ENCODE peak calls at places on chromosome 21, in ten cellular contexts. One of them, this sample, is unnamed.

GRCh38 chr21:35855463-35855862 is 204.9 kb downstream of the SETD4 start:
- DNase-seq in upper lobe of right lung: no peak
- DNase-seq in RWPE1: no peak
- DNase-seq in stomach: no peak
- DNase-seq in K562: no peak
- DNase-seq in tibial artery: no peak
- DNase-seq in HL-60: no peak
- DNase-seq in type B pancreatic cell: no peak
- DNase-seq in GM20000: no peak
- DNase-seq in foreskin keratinocyte: no peak
- DNase-seq in this sample: no peak

GRCh38 chr21:34736116-34736870 is 67.5 kb downstream of the CLIC6 start:
- DNase-seq in upper lobe of right lung: no peak
- DNase-seq in RWPE1: no peak
- DNase-seq in stomach: no peak
- DNase-seq in K562: no peak
- DNase-seq in tibial artery: peak
- DNase-seq in HL-60: no peak
- DNase-seq in type B pancreatic cell: no peak
- DNase-seq in GM20000: no peak
- DNase-seq in foreskin keratinocyte: no peak
- DNase-seq in this sample: no peak

GRCh38 chr21:36135391-36136094 is 664 bp downstream of the CBR3 start:
- DNase-seq in upper lobe of right lung: peak
- DNase-seq in RWPE1: peak
- DNase-seq in stomach: peak
- DNase-seq in K562: peak
- DNase-seq in tibial artery: peak
- DNase-seq in HL-60: peak
- DNase-seq in type B pancreatic cell: no peak
- DNase-seq in GM20000: peak
- DNase-seq in foreskin keratinocyte: peak
- DNase-seq in this sample: no peak

GRCh38 chr21:18801468-18801867 is 397.9 kb upstream of the TMPRSS15 start:
- DNase-seq in upper lobe of right lung: no peak
- DNase-seq in RWPE1: peak
- DNase-seq in stomach: peak
- DNase-seq in K562: no peak
- DNase-seq in tibial artery: no peak
- DNase-seq in HL-60: no peak
- DNase-seq in type B pancreatic cell: no peak
- DNase-seq in GM20000: no peak
- DNase-seq in foreskin keratinocyte: no peak
- DNase-seq in this sample: no peak

GRCh38 chr21:36104306-36105300 is 30.3 kb upstream of the CBR3 start:
- DNase-seq in upper lobe of right lung: no peak
- DNase-seq in RWPE1: no peak
- DNase-seq in stomach: peak
- DNase-seq in K562: no peak
- DNase-seq in tibial artery: no peak
- DNase-seq in HL-60: no peak
- DNase-seq in type B pancreatic cell: no peak
- DNase-seq in GM20000: no peak
- DNase-seq in foreskin keratinocyte: no peak
- DNase-seq in this sample: no peak

GRCh38 chr21:34885636-34886553 is 163.2 kb downstream of the RUNX1 start:
- DNase-seq in upper lobe of right lung: no peak
- DNase-seq in RWPE1: no peak
- DNase-seq in stomach: no peak
- DNase-seq in K562: no peak
- DNase-seq in tibial artery: no peak
- DNase-seq in HL-60: peak
- DNase-seq in type B pancreatic cell: no peak
- DNase-seq in GM20000: peak
- DNase-seq in foreskin keratinocyte: no peak
- DNase-seq in this sample: no peak

GRCh38 chr21:27505516-27505915 is 538.6 kb upstream of the ADAMTS5 start:
- DNase-seq in upper lobe of right lung: no peak
- DNase-seq in RWPE1: no peak
- DNase-seq in stomach: no peak
- DNase-seq in K562: no peak
- DNase-seq in tibial artery: no peak
- DNase-seq in HL-60: no peak
- DNase-seq in type B pancreatic cell: no peak
- DNase-seq in GM20000: no peak
- DNase-seq in foreskin keratinocyte: no peak
- DNase-seq in this sample: no peak

GRCh38 chr21:29606613-29607012 is 307.9 kb downstream of the BACH1 start:
- DNase-seq in upper lobe of right lung: no peak
- DNase-seq in RWPE1: no peak
- DNase-seq in stomach: no peak
- DNase-seq in K562: no peak
- DNase-seq in tibial artery: no peak
- DNase-seq in HL-60: no peak
- DNase-seq in type B pancreatic cell: no peak
- DNase-seq in GM20000: no peak
- DNase-seq in foreskin keratinocyte: peak
- DNase-seq in this sample: no peak

GRCh38 chr21:28856588-28857250 is 136.0 kb downstream of the LTN1 start:
- DNase-seq in upper lobe of right lung: no peak
- DNase-seq in RWPE1: no peak
- DNase-seq in stomach: no peak
- DNase-seq in K562: no peak
- DNase-seq in tibial artery: no peak
- DNase-seq in HL-60: no peak
- DNase-seq in type B pancreatic cell: no peak
- DNase-seq in GM20000: no peak
- DNase-seq in foreskin keratinocyte: no peak
- DNase-seq in this sample: no peak

GRCh38 chr21:21921410-21922232 is 923.4 kb downstream of the NCAM2 start:
- DNase-seq in upper lobe of right lung: no peak
- DNase-seq in RWPE1: peak
- DNase-seq in stomach: no peak
- DNase-seq in K562: peak
- DNase-seq in tibial artery: no peak
- DNase-seq in HL-60: no peak
- DNase-seq in type B pancreatic cell: no peak
- DNase-seq in GM20000: no peak
- DNase-seq in foreskin keratinocyte: peak
- DNase-seq in this sample: no peak

GRCh38 chr21:18614327-18614726 is 210.7 kb upstream of the TMPRSS15 start:
- DNase-seq in upper lobe of right lung: no peak
- DNase-seq in RWPE1: no peak
- DNase-seq in stomach: no peak
- DNase-seq in K562: no peak
- DNase-seq in tibial artery: no peak
- DNase-seq in HL-60: no peak
- DNase-seq in type B pancreatic cell: no peak
- DNase-seq in GM20000: no peak
- DNase-seq in foreskin keratinocyte: no peak
- DNase-seq in this sample: no peak

GRCh38 chr21:44485254-44485793 is 30.0 kb downstream of the LRRC3 start:
- DNase-seq in upper lobe of right lung: no peak
- DNase-seq in RWPE1: no peak
- DNase-seq in stomach: no peak
- DNase-seq in K562: peak
- DNase-seq in tibial artery: no peak
- DNase-seq in HL-60: no peak
- DNase-seq in type B pancreatic cell: peak
- DNase-seq in GM20000: no peak
- DNase-seq in foreskin keratinocyte: no peak
- DNase-seq in this sample: peak
- TF ChIP-seq CTCF in upper lobe of right lung: no peak
- TF ChIP-seq CTCF in RWPE1: no peak
- TF ChIP-seq CTCF in stomach: no peak
- TF ChIP-seq CTCF in K562: peak
- TF ChIP-seq CTCF in tibial artery: no peak
- TF ChIP-seq CTCF in HL-60: no peak
- TF ChIP-seq CTCF in type B pancreatic cell: peak
- TF ChIP-seq CTCF in GM20000: no peak
- TF ChIP-seq CTCF in foreskin keratinocyte: no peak
- TF ChIP-seq CTCF in this sample: peak

GRCh38 chr21:44337941-44338895 is 972 bp downstream of the CFAP410 start:
- DNase-seq in upper lobe of right lung: peak
- DNase-seq in RWPE1: peak
- DNase-seq in stomach: peak
- DNase-seq in K562: peak
- DNase-seq in tibial artery: peak
- DNase-seq in HL-60: peak
- DNase-seq in type B pancreatic cell: no peak
- DNase-seq in GM20000: peak
- DNase-seq in foreskin keratinocyte: peak
- DNase-seq in this sample: peak
- TF ChIP-seq CTCF in upper lobe of right lung: peak
- TF ChIP-seq CTCF in RWPE1: no peak
- TF ChIP-seq CTCF in stomach: no peak
- TF ChIP-seq CTCF in K562: peak
- TF ChIP-seq CTCF in tibial artery: peak
- TF ChIP-seq CTCF in HL-60: no peak
- TF ChIP-seq CTCF in type B pancreatic cell: peak
- TF ChIP-seq CTCF in GM20000: no peak
- TF ChIP-seq CTCF in foreskin keratinocyte: peak
- TF ChIP-seq CTCF in this sample: peak

DNA sequence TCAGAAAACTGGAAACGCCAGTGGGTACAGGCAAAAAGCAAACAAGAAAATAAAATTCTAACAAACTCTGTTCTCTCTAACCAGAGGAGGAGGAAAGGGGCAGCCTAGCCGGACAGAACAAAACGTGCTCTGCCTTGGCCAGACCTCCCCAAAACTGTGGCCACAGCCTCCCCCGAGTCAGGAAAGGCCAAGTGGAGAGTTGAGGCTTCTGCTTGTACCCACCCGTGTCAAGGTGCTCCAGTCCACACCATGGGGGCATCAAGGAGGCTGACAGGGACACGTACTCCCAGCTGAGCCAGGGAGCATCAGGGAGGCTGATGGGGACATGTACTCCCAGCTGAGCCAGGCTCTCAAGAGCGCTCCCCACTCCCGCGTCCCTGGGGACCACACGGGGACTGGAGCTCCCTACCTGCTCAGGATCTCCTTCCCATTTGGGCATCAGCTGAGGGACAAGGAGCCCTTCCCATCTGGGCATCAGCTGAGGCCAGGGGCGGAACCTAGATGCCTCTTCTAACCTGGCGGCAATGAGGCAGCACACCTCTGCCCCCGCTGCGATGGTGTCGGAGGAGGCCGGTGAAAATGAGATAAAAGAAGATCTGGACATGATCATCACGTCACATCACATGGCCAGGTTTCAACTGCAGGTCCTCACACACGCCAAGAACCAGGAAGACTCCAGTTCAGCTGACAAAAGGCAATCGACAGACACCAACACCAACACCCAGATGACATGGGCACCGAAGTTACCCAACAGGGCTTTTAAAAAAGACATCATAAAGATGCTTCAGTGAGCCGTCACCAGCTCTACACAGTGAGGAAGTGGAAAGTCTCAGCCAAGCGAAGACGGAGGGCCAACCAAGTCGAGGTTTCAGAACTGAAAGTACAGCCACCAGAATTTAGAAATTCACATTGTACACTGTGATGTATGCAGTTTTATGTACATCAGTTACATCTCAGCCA is 154.6 kb upstream of the COL6A1 start:
- DNase-seq in upper lobe of right lung: no peak
- DNase-seq in RWPE1: no peak
- DNase-seq in stomach: no peak
- DNase-seq in K562: no peak
- DNase-seq in tibial artery: no peak
- DNase-seq in HL-60: no peak
- DNase-seq in type B pancreatic cell: no peak
- DNase-seq in GM20000: peak
- DNase-seq in foreskin keratinocyte: no peak
- DNase-seq in this sample: no peak
- TF ChIP-seq CTCF in upper lobe of right lung: no peak
- TF ChIP-seq CTCF in RWPE1: no peak
- TF ChIP-seq CTCF in stomach: no peak
- TF ChIP-seq CTCF in K562: no peak
- TF ChIP-seq CTCF in tibial artery: no peak
- TF ChIP-seq CTCF in HL-60: no peak
- TF ChIP-seq CTCF in type B pancreatic cell: no peak
- TF ChIP-seq CTCF in GM20000: no peak
- TF ChIP-seq CTCF in foreskin keratinocyte: no peak
- TF ChIP-seq CTCF in this sample: no peak

DNA sequence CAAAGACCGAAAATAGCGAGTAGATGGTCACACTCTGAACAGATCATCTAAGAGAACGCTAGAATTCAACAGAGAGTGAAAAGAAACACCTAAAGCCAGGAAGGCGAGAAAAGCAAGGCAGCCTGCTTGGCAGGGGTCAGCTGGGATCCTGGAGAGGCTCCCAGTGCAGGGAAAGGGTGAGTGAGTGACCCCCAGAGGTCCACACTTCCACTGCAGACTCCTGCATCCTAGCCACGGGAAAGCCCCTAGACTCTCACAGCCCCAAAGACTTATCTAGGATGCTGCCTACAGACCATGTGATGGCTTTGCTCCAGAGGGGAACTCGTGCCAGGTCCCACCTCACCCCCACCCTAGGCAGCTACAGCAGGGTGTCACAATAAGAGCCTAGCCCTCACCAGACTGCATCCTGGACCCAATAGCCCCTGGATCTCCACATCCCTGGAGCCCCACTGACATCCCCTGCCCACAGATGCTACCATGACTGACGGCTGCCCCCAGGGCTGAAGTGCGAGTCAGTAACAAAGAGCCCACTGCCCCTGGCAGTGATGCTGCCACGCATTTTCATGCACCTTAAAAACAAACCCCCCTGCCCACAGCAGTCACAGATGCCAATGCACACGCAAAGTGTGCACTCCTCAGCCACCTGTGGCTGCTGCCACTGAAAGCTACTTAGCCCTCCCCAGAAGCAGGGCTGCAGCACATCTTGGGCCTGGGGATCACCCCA is 62.2 kb downstream of the PSMG1 start:
- DNase-seq in upper lobe of right lung: no peak
- DNase-seq in RWPE1: no peak
- DNase-seq in stomach: no peak
- DNase-seq in K562: no peak
- DNase-seq in tibial artery: no peak
- DNase-seq in HL-60: no peak
- DNase-seq in type B pancreatic cell: no peak
- DNase-seq in GM20000: no peak
- DNase-seq in foreskin keratinocyte: no peak
- DNase-seq in this sample: no peak
- TF ChIP-seq CTCF in upper lobe of right lung: no peak
- TF ChIP-seq CTCF in RWPE1: no peak
- TF ChIP-seq CTCF in stomach: no peak
- TF ChIP-seq CTCF in K562: no peak
- TF ChIP-seq CTCF in tibial artery: no peak
- TF ChIP-seq CTCF in HL-60: no peak
- TF ChIP-seq CTCF in type B pancreatic cell: no peak
- TF ChIP-seq CTCF in GM20000: no peak
- TF ChIP-seq CTCF in foreskin keratinocyte: peak
- TF ChIP-seq CTCF in this sample: no peak